ENCODE peak calls at places on chromosomes 16 and 17, in eight cellular contexts. M, V, B, G, O, I, D and S are unnamed samples.

GRCh38 chr17:64064331-64064730 is 43.9 kb upstream of the ICAM2 start:
- DNase-seq in M (no peak), V (no peak), B (no peak), G (no peak), O (no peak), I (peak; percentile 78), D (peak; percentile 70), S (peak; percentile 90)

GRCh38 chr16:85384831-85385462 is 228.2 kb upstream of the GSE1 start:
- DNase-seq in M (peak; percentile 9), V (no peak), B (peak; percentile 46), G (no peak), O (no peak), I (peak; percentile 55), D (peak; percentile 1), S (peak; percentile 93)

GRCh38 chr16:89737341-89738071 is 16.2 kb downstream of the ZNF276 start:
- DNase-seq in M (no peak), V (no peak), B (no peak), G (no peak), O (no peak), I (no peak), D (no peak), S (no peak)

GRCh38 chr17:29802256-29802655 is 127.8 kb downstream of the SSH2 start:
- DNase-seq in M (no peak), V (no peak), B (no peak), G (no peak), O (no peak), I (no peak), D (no peak), S (no peak)

GRCh38 chr17:10352866-10353265 is 19.9 kb downstream of the MYH13 start:
- DNase-seq in M (no peak), V (no peak), B (no peak), G (no peak), O (no peak), I (no peak), D (no peak), S (no peak)

GRCh38 chr16:72023962-72024361 is 15.4 kb downstream of the DHODH start:
- DNase-seq in M (no peak), V (no peak), B (no peak), G (no peak), O (no peak), I (no peak), D (no peak), S (no peak)

GRCh38 chr17:76506408-76507328 is 5.4 kb upstream of the RHBDF2 start:
- DNase-seq in M (peak; percentile 85), V (peak; percentile 74), B (peak; percentile 86), G (peak; percentile 90), O (no peak), I (peak; percentile 90), D (peak; percentile 82), S (peak; percentile 68)

GRCh38 chr17:72962099-72962498 is 130.4 kb downstream of the SLC39A11 start:
- DNase-seq in M (no peak), V (no peak), B (no peak), G (no peak), O (no peak), I (no peak), D (no peak), S (no peak)

GRCh38 chr17:192666-193425 is 11.4 kb upstream of the DOC2B start:
- DNase-seq in M (no peak), V (no peak), B (no peak), G (no peak), O (no peak), I (no peak), D (no peak), S (no peak)

GRCh38 chr17:60923000-60923399 is 245.3 kb downstream of the BCAS3 start:
- DNase-seq in M (no peak), V (no peak), B (no peak), G (no peak), O (no peak), I (no peak), D (no peak), S (no peak)

GRCh38 chr17:50594931-50595330 is 34.4 kb downstream of the CACNA1G start:
- DNase-seq in M (no peak), V (no peak), B (no peak), G (no peak), O (no peak), I (no peak), D (no peak), S (no peak)

GRCh38 chr16:2152695-2153506 is 2.7 kb upstream of the TRAF7 start:
- DNase-seq in M (no peak), V (no peak), B (no peak), G (peak; percentile 71), O (no peak), I (peak; percentile 48), D (no peak), S (peak; percentile 35)

GRCh38 chr17:2023256-2023655 is 1.9 kb downstream of the RTN4RL1 start:
- DNase-seq in M (no peak), V (no peak), B (no peak), G (no peak), O (no peak), I (no peak), D (no peak), S (no peak)
- H3K4me3 ChIP-seq in M (peak overlapping the region; percentile 80), V (no peak overlapping the region), B (no peak overlapping the region), G (no peak overlapping the region), O (no peak overlapping the region), I (peak overlapping the region; percentile 77), D (peak overlapping the region; percentile 85), S (no peak overlapping the region)

GRCh38 chr17:43403846-43404245 is 5.1 kb downstream of the ARL4D start:
- DNase-seq in M (no peak), V (no peak), B (no peak), G (no peak), O (no peak), I (no peak), D (no peak), S (no peak)
- TF ChIP-seq CTCF in M (no peak), V (no peak), B (no peak), G (no peak), O (no peak), I (no peak), D (no peak), S (no peak)

GRCh38 chr17:8744086-8744781 is 402 bp downstream of the CCDC42 start:
- DNase-seq in M (no peak), V (no peak), B (no peak), G (no peak), O (no peak), I (no peak), D (no peak), S (no peak)

GRCh38 chr17:8745586-8746500 is 1.2 kb upstream of the CCDC42 start:
- DNase-seq in M (peak; percentile 72), V (peak; percentile 72), B (peak; percentile 85), G (peak; percentile 57), O (peak; percentile 4), I (peak; percentile 68), D (peak; percentile 56), S (peak; percentile 45)

GRCh38 chr17:8747731-8748130 is 3.1 kb upstream of the CCDC42 start:
- DNase-seq in M (no peak), V (no peak), B (no peak), G (no peak), O (no peak), I (no peak), D (no peak), S (no peak)

GRCh38 chr17:8742828-8743227 is 1.8 kb downstream of the CCDC42 start:
- DNase-seq in M (no peak), V (no peak), B (peak; percentile 57), G (no peak), O (no peak), I (no peak), D (no peak), S (no peak)

GRCh38 chr17:8746501-8747236 is 2.0 kb upstream of the CCDC42 start:
- DNase-seq in M (no peak), V (no peak), B (no peak), G (no peak), O (no peak), I (no peak), D (no peak), S (no peak)
- H3K4me3 ChIP-seq in M (peak overlapping the region; percentile 71), V (no peak overlapping the region), B (peak overlapping the region; percentile 77), G (no peak overlapping the region), O (peak overlapping the region; percentile 65), I (peak overlapping the region; percentile 73), D (no peak overlapping the region), S (peak overlapping the region; percentile 49)

DNA sequence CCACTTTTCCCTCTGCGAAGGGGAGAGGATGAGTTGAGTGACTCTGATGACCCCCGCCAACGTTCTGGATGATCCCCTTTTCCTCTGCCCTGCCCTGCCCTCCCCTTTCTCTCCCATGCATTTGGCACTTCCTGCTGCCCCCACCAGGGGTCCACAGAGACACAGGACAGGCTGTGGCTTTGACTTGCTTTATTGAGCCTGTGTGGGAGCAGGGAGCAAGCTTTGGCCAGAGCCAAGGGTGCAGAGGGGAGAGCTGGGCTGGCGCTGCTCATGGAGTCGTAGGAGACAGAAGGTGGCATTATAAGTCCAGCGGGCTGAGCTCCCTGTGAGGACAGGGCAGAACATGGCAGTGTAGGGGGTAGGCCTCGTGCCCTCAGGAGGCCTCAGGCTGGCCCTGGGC is 1.6 kb downstream of the PPY start:
- DNase-seq in M (no peak), V (no peak), B (no peak), G (peak; percentile 44), O (no peak), I (no peak), D (no peak), S (peak; percentile 24)
- TF ChIP-seq CTCF in M (peak; percentile 19), V (no peak), B (no peak), G (peak; percentile 66), O (peak; percentile 77), I (peak; percentile 12), D (no peak), S (peak; percentile 46)